ENCODE peak calls at places on chromosomes 4 and X, in seven cellular contexts. One of them, this sample, is unnamed.

GRCh38 chr4:25769251-25769650 is 93.5 kb downstream of the SEL1L3 start:
- DNase-seq in IMR-90: peak
- DNase-seq in H1: no peak
- DNase-seq in neuronal stem cell: no peak
- DNase-seq in H9: no peak
- DNase-seq in mesenchymal stem cell: no peak
- DNase-seq in mesendoderm: peak
- DNase-seq in this sample: no peak

GRCh38 chrX:17160971-17161370 is 214.0 kb upstream of the NHS start:
- DNase-seq in mesendoderm: peak
- DNase-seq in mesenchymal stem cell: no peak
- DNase-seq in neuronal stem cell: no peak
- DNase-seq in IMR-90: no peak
- DNase-seq in H9: no peak
- DNase-seq in H1: no peak
- DNase-seq in this sample: no peak

GRCh38 chr4:12179264-12179616 is 750.5 kb upstream of the HS3ST1 start:
- DNase-seq in mesendoderm: no peak
- DNase-seq in H1: no peak
- DNase-seq in neuronal stem cell: no peak
- DNase-seq in H9: no peak
- DNase-seq in mesenchymal stem cell: no peak
- DNase-seq in IMR-90: no peak
- DNase-seq in this sample: no peak

GRCh38 chrX:39827959-39828358 is 269.8 kb downstream of the BCOR start:
- DNase-seq in neuronal stem cell: no peak
- DNase-seq in H9: no peak
- DNase-seq in mesendoderm: no peak
- DNase-seq in IMR-90: no peak
- DNase-seq in H1: no peak
- DNase-seq in mesenchymal stem cell: no peak
- DNase-seq in this sample: no peak

GRCh38 chr4:18593297-18594002 is 571.9 kb upstream of the LCORL start:
- DNase-seq in mesenchymal stem cell: peak
- DNase-seq in H1: peak
- DNase-seq in neuronal stem cell: peak
- DNase-seq in IMR-90: peak
- DNase-seq in H9: peak
- DNase-seq in mesendoderm: peak
- DNase-seq in this sample: peak

GRCh38 chr4:88659061-88659889 is 38.4 kb downstream of the NAP1L5 start:
- DNase-seq in mesenchymal stem cell: peak
- DNase-seq in neuronal stem cell: peak
- DNase-seq in IMR-90: peak
- DNase-seq in H9: peak
- DNase-seq in H1: no peak
- DNase-seq in mesendoderm: peak
- DNase-seq in this sample: peak

GRCh38 chr4:80043534-80043933 is 29.5 kb downstream of the ANTXR2 start:
- DNase-seq in mesenchymal stem cell: peak
- DNase-seq in H1: no peak
- DNase-seq in IMR-90: peak
- DNase-seq in neuronal stem cell: no peak
- DNase-seq in mesendoderm: no peak
- DNase-seq in H9: no peak
- DNase-seq in this sample: no peak

GRCh38 chr4:176002007-176002623 is 63.5 kb upstream of the WDR17 start:
- DNase-seq in mesendoderm: peak
- DNase-seq in neuronal stem cell: peak
- DNase-seq in H9: peak
- DNase-seq in mesenchymal stem cell: peak
- DNase-seq in H1: peak
- DNase-seq in IMR-90: no peak
- DNase-seq in this sample: peak

GRCh38 chr4:123990310-123990709 is 593.7 kb downstream of the SPRY1 start:
- DNase-seq in H9: no peak
- DNase-seq in IMR-90: no peak
- DNase-seq in mesendoderm: peak
- DNase-seq in mesenchymal stem cell: no peak
- DNase-seq in neuronal stem cell: no peak
- DNase-seq in H1: no peak
- DNase-seq in this sample: no peak

GRCh38 chrX:104113237-104113965 is 1.1 kb downstream of the ZCCHC18 start:
- DNase-seq in mesendoderm: peak
- DNase-seq in IMR-90: peak
- DNase-seq in neuronal stem cell: peak
- DNase-seq in H1: peak
- DNase-seq in mesenchymal stem cell: peak
- DNase-seq in H9: peak
- DNase-seq in this sample: peak

GRCh38 chr4:17605236-17605635 is 9.2 kb upstream of the MED28 start:
- DNase-seq in IMR-90: peak
- DNase-seq in H1: no peak
- DNase-seq in mesenchymal stem cell: no peak
- DNase-seq in H9: no peak
- DNase-seq in neuronal stem cell: no peak
- DNase-seq in mesendoderm: no peak
- DNase-seq in this sample: no peak

GRCh38 chrX:150038977-150039599 is 100.8 kb upstream of the EOLA2 start:
- DNase-seq in neuronal stem cell: no peak
- DNase-seq in mesenchymal stem cell: peak
- DNase-seq in IMR-90: peak
- DNase-seq in H9: no peak
- DNase-seq in mesendoderm: no peak
- DNase-seq in H1: no peak
- DNase-seq in this sample: peak

GRCh38 chrX:77431227-77431626 is 16.0 kb upstream of the FGF16 start:
- DNase-seq in IMR-90: peak
- DNase-seq in mesendoderm: peak
- DNase-seq in H9: no peak
- DNase-seq in mesenchymal stem cell: peak
- DNase-seq in neuronal stem cell: no peak
- DNase-seq in H1: no peak
- DNase-seq in this sample: no peak

GRCh38 chrX:16785247-16786138 is 773 bp upstream of the TXLNG start:
- DNase-seq in IMR-90: no peak
- DNase-seq in H9: no peak
- DNase-seq in mesendoderm: no peak
- DNase-seq in H1: no peak
- DNase-seq in mesenchymal stem cell: no peak
- DNase-seq in neuronal stem cell: no peak
- DNase-seq in this sample: no peak

DNA sequence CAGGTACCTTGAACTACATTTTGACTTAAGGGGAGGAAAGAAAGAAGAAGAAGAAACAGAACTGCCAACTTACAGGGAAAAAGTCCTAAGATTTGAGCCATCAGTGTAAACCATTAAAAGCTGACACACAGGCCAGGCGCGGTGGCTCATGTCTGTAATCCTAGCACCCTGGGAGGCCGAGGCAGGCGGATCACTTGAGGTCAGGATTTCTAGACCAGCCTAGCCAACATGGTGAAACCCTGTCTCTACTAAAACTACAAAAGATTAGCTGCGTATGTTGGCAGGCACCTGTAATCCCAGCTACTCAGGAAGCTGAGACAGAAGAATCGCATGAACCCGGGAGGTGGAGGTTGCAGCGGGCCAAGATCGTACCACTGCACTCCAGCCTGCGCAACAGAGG is 389.7 kb upstream of the FAM241A start:
- DNase-seq in mesendoderm: no peak
- DNase-seq in mesenchymal stem cell: no peak
- DNase-seq in IMR-90: no peak
- DNase-seq in H1: no peak
- DNase-seq in H9: no peak
- DNase-seq in neuronal stem cell: no peak
- DNase-seq in this sample: no peak
- H3K4ac ChIP-seq in mesendoderm: no peak
- H3K4ac ChIP-seq in mesenchymal stem cell: no peak
- H3K4ac ChIP-seq in IMR-90: no peak
- H3K4ac ChIP-seq in H1: no peak
- H3K4ac ChIP-seq in H9: no peak
- H3K4ac ChIP-seq in neuronal stem cell: no peak
- H3K4ac ChIP-seq in this sample: no peak

GRCh38 chr4:99652596-99653436 is 4.8 kb downstream of the C4orf54 start:
- DNase-seq in mesenchymal stem cell: no peak
- DNase-seq in H1: no peak
- DNase-seq in H9: no peak
- DNase-seq in mesendoderm: no peak
- DNase-seq in IMR-90: no peak
- DNase-seq in neuronal stem cell: no peak
- DNase-seq in this sample: no peak

GRCh38 chr4:99655315-99656081 is 2.1 kb downstream of the C4orf54 start:
- DNase-seq in mesendoderm: no peak
- DNase-seq in mesenchymal stem cell: peak
- DNase-seq in neuronal stem cell: no peak
- DNase-seq in H1: no peak
- DNase-seq in IMR-90: peak
- DNase-seq in H9: no peak
- DNase-seq in this sample: no peak

GRCh38 chr4:99651811-99652545 is 5.7 kb downstream of the C4orf54 start:
- DNase-seq in mesenchymal stem cell: no peak
- DNase-seq in H1: no peak
- DNase-seq in mesendoderm: no peak
- DNase-seq in neuronal stem cell: no peak
- DNase-seq in H9: no peak
- DNase-seq in IMR-90: no peak
- DNase-seq in this sample: no peak

GRCh38 chr4:99651370-99651769 is 6.3 kb downstream of the C4orf54 start:
- DNase-seq in IMR-90: no peak
- DNase-seq in H9: no peak
- DNase-seq in H1: no peak
- DNase-seq in neuronal stem cell: no peak
- DNase-seq in mesendoderm: no peak
- DNase-seq in mesenchymal stem cell: no peak
- DNase-seq in this sample: no peak

DNA sequence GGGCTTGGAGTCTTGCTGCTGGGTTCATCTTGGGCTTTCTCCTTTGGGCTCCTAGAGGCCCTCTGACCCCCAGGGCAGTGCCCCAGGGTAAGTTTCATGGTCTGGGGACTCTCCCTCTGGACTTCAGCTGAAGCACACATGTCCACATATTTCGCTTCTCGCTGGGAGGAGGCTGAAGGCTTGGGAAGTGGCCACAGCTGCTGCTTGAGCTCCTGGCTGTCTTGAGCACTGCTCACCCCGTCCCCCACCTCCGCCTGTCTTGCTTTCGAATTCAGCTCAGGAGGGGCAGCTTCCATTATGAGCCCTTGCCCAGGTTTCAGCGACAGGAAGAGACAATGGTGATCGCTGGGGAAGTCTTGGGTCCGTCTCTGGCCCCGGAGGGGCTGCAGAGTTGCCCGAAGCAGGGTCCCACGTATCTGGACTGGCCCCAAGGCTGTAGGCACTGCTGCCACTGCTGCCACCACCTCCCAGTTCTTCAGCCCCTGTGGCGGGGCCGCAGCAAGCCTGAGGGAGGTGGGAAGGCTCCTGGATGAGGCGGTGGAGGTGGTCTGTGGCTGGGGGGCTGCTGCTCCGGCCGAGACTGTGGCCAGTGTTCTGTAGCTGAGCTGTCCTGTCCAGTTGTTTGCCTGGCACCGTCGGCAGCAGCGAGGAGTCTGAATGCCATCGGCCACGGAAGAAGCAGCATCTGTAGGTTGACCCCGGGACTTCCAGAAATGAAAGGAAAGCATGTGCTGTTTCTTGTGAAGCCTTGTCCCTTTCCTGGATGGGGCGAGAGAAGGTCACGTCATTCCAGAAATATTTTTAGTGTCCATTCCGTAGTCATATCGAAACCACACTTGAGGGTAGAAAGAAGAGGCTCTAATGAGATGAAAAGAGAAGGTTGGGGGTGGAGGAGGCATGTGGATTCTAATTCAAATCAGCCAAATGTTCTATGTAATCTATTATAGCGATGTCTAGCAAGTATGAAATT is 3.4 kb downstream of the C4orf54 start:
- DNase-seq in mesendoderm: no peak
- DNase-seq in mesenchymal stem cell: no peak
- DNase-seq in H1: no peak
- DNase-seq in IMR-90: no peak
- DNase-seq in neuronal stem cell: no peak
- DNase-seq in H9: no peak
- DNase-seq in this sample: peak
- H3K4ac ChIP-seq in mesendoderm: no peak
- H3K4ac ChIP-seq in mesenchymal stem cell: no peak
- H3K4ac ChIP-seq in H1: no peak
- H3K4ac ChIP-seq in IMR-90: no peak
- H3K4ac ChIP-seq in neuronal stem cell: no peak
- H3K4ac ChIP-seq in H9: no peak
- H3K4ac ChIP-seq in this sample: no peak

DNA sequence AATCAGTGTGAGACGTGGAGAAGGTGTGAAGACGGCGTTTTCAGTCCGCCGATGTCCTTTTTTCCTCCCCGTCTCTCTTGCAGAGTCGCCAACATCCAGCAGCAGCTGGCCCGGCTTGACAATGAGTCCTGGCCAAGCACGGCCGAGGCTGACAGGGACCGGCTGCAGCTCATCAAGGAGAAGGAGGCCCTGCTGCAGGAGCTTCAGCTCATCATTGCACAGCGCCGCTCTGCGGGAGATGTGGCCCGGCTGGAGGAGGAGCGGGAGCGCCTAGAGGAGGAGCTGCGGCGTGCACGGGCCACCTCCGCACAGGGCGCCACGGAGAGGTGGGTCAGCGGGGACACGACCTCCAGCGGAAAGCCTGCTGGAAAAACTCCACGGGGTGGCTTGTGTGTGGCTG is 47.1 kb upstream of the CLCN4 start:
- DNase-seq in mesendoderm: no peak
- DNase-seq in neuronal stem cell: no peak
- DNase-seq in mesenchymal stem cell: no peak
- DNase-seq in H1: no peak
- DNase-seq in IMR-90: no peak
- DNase-seq in H9: no peak
- DNase-seq in this sample: no peak
- H3K4ac ChIP-seq in mesendoderm: no peak
- H3K4ac ChIP-seq in neuronal stem cell: no peak
- H3K4ac ChIP-seq in mesenchymal stem cell: no peak
- H3K4ac ChIP-seq in H1: no peak
- H3K4ac ChIP-seq in IMR-90: no peak
- H3K4ac ChIP-seq in H9: no peak
- H3K4ac ChIP-seq in this sample: no peak

GRCh38 chr4:83734576-83734975 is 198.7 kb downstream of the GPAT3 start:
- DNase-seq in IMR-90: no peak
- DNase-seq in mesendoderm: no peak
- DNase-seq in H1: no peak
- DNase-seq in mesenchymal stem cell: no peak
- DNase-seq in H9: no peak
- DNase-seq in neuronal stem cell: no peak
- DNase-seq in this sample: peak
- H3K4ac ChIP-seq in IMR-90: no peak
- H3K4ac ChIP-seq in mesendoderm: no peak
- H3K4ac ChIP-seq in H1: no peak
- H3K4ac ChIP-seq in mesenchymal stem cell: no peak
- H3K4ac ChIP-seq in H9: no peak
- H3K4ac ChIP-seq in neuronal stem cell: no peak
- H3K4ac ChIP-seq in this sample: no peak

GRCh38 chr4:71275570-71275969 is 63.2 kb upstream of the SLC4A4 start:
- DNase-seq in H1: no peak
- DNase-seq in neuronal stem cell: no peak
- DNase-seq in mesendoderm: no peak
- DNase-seq in IMR-90: no peak
- DNase-seq in mesenchymal stem cell: no peak
- DNase-seq in H9: no peak
- DNase-seq in this sample: no peak
- H3K4ac ChIP-seq in H1: no peak
- H3K4ac ChIP-seq in neuronal stem cell: no peak
- H3K4ac ChIP-seq in mesendoderm: no peak
- H3K4ac ChIP-seq in IMR-90: no peak
- H3K4ac ChIP-seq in mesenchymal stem cell: no peak
- H3K4ac ChIP-seq in H9: no peak
- H3K4ac ChIP-seq in this sample: no peak

This sample was measured in trophoblast cell.